ENCODE peak calls at places on chromosomes 12 and 14, in five cellular contexts. One of them, this sample, is unnamed.
A peak's percentile ranks its signal among the peaks of the same experiment; 100 is the strongest.

GRCh38 chr14:51552275-51552674 is 99.4 kb upstream of the FRMD6 start:
- DNase-seq in activated CD4-positive, alpha-beta T cell treated with anti-CD3 and anti-CD28 coated beads for 1 hour: no peak
- DNase-seq in GM04503: no peak
- DNase-seq in OCI-LY7: no peak
- DNase-seq in stimulated activated CD4-positive, alpha-beta T cell treated with anti-CD3 and anti-CD28 coated beads, Interleukin-1b, Interleukin-23, amount 100 ng/mL, for 24 hours: no peak
- DNase-seq in this sample: no peak

GRCh38 chr14:37974421-37974820 is 233.3 kb upstream of the SSTR1 start:
- DNase-seq in activated CD4-positive, alpha-beta T cell treated with anti-CD3 and anti-CD28 coated beads for 1 hour: no peak
- DNase-seq in GM04503: no peak
- DNase-seq in OCI-LY7: no peak
- DNase-seq in stimulated activated CD4-positive, alpha-beta T cell treated with anti-CD3 and anti-CD28 coated beads, Interleukin-1b, Interleukin-23, amount 100 ng/mL, for 24 hours: no peak
- DNase-seq in this sample: no peak

GRCh38 chr12:14773685-14774073 is 29.6 kb downstream of the WBP11 start:
- DNase-seq in activated CD4-positive, alpha-beta T cell treated with anti-CD3 and anti-CD28 coated beads for 1 hour: no peak
- DNase-seq in GM04503: no peak
- DNase-seq in OCI-LY7: peak; percentile 70
- DNase-seq in stimulated activated CD4-positive, alpha-beta T cell treated with anti-CD3 and anti-CD28 coated beads, Interleukin-1b, Interleukin-23, amount 100 ng/mL, for 24 hours: no peak
- DNase-seq in this sample: no peak

GRCh38 chr12:125633686-125634085 is 568.5 kb downstream of the AACS start:
- DNase-seq in activated CD4-positive, alpha-beta T cell treated with anti-CD3 and anti-CD28 coated beads for 1 hour: no peak
- DNase-seq in GM04503: no peak
- DNase-seq in OCI-LY7: no peak
- DNase-seq in stimulated activated CD4-positive, alpha-beta T cell treated with anti-CD3 and anti-CD28 coated beads, Interleukin-1b, Interleukin-23, amount 100 ng/mL, for 24 hours: no peak
- DNase-seq in this sample: no peak

GRCh38 chr14:22225526-22226133 is 363.4 kb downstream of the DAD1 start:
- DNase-seq in activated CD4-positive, alpha-beta T cell treated with anti-CD3 and anti-CD28 coated beads for 1 hour: no peak
- DNase-seq in GM04503: no peak
- DNase-seq in OCI-LY7: no peak
- DNase-seq in stimulated activated CD4-positive, alpha-beta T cell treated with anti-CD3 and anti-CD28 coated beads, Interleukin-1b, Interleukin-23, amount 100 ng/mL, for 24 hours: no peak
- DNase-seq in this sample: no peak

GRCh38 chr12:57845478-57846284 is 848 bp downstream of the CTDSP2 start:
- DNase-seq in activated CD4-positive, alpha-beta T cell treated with anti-CD3 and anti-CD28 coated beads for 1 hour: peak; percentile 34
- DNase-seq in GM04503: no peak
- DNase-seq in OCI-LY7: peak; percentile 72
- DNase-seq in stimulated activated CD4-positive, alpha-beta T cell treated with anti-CD3 and anti-CD28 coated beads, Interleukin-1b, Interleukin-23, amount 100 ng/mL, for 24 hours: peak; percentile 54
- DNase-seq in this sample: peak; percentile 89

GRCh38 chr12:95201056-95201670 is 16.1 kb downstream of the FGD6 start:
- DNase-seq in activated CD4-positive, alpha-beta T cell treated with anti-CD3 and anti-CD28 coated beads for 1 hour: no peak
- DNase-seq in GM04503: no peak
- DNase-seq in OCI-LY7: no peak
- DNase-seq in stimulated activated CD4-positive, alpha-beta T cell treated with anti-CD3 and anti-CD28 coated beads, Interleukin-1b, Interleukin-23, amount 100 ng/mL, for 24 hours: no peak
- DNase-seq in this sample: no peak

GRCh38 chr12:102059343-102059742 is 2.4 kb downstream of the WASHC3 start:
- DNase-seq in activated CD4-positive, alpha-beta T cell treated with anti-CD3 and anti-CD28 coated beads for 1 hour: no peak
- DNase-seq in GM04503: no peak
- DNase-seq in OCI-LY7: no peak
- DNase-seq in stimulated activated CD4-positive, alpha-beta T cell treated with anti-CD3 and anti-CD28 coated beads, Interleukin-1b, Interleukin-23, amount 100 ng/mL, for 24 hours: no peak
- DNase-seq in this sample: no peak

GRCh38 chr14:89351958-89352404 is 65.1 kb downstream of the FOXN3 start:
- DNase-seq in activated CD4-positive, alpha-beta T cell treated with anti-CD3 and anti-CD28 coated beads for 1 hour: no peak
- DNase-seq in GM04503: no peak
- DNase-seq in OCI-LY7: no peak
- DNase-seq in stimulated activated CD4-positive, alpha-beta T cell treated with anti-CD3 and anti-CD28 coated beads, Interleukin-1b, Interleukin-23, amount 100 ng/mL, for 24 hours: no peak
- DNase-seq in this sample: no peak

GRCh38 chr12:53231859-53232640 is at the start of gene RARG:
- DNase-seq in activated CD4-positive, alpha-beta T cell treated with anti-CD3 and anti-CD28 coated beads for 1 hour: peak; percentile 47
- DNase-seq in GM04503: no peak
- DNase-seq in OCI-LY7: no peak
- DNase-seq in stimulated activated CD4-positive, alpha-beta T cell treated with anti-CD3 and anti-CD28 coated beads, Interleukin-1b, Interleukin-23, amount 100 ng/mL, for 24 hours: peak; percentile 67
- DNase-seq in this sample: peak; percentile 76

GRCh38 chr12:108478611-108479010 is 36.5 kb upstream of the FICD start:
- DNase-seq in activated CD4-positive, alpha-beta T cell treated with anti-CD3 and anti-CD28 coated beads for 1 hour: no peak
- DNase-seq in GM04503: no peak
- DNase-seq in OCI-LY7: no peak
- DNase-seq in stimulated activated CD4-positive, alpha-beta T cell treated with anti-CD3 and anti-CD28 coated beads, Interleukin-1b, Interleukin-23, amount 100 ng/mL, for 24 hours: no peak
- DNase-seq in this sample: no peak

GRCh38 chr14:101352567-101352966 is 208.7 kb upstream of the DIO3 start:
- DNase-seq in activated CD4-positive, alpha-beta T cell treated with anti-CD3 and anti-CD28 coated beads for 1 hour: no peak
- DNase-seq in GM04503: no peak
- DNase-seq in OCI-LY7: no peak
- DNase-seq in stimulated activated CD4-positive, alpha-beta T cell treated with anti-CD3 and anti-CD28 coated beads, Interleukin-1b, Interleukin-23, amount 100 ng/mL, for 24 hours: no peak
- DNase-seq in this sample: no peak

GRCh38 chr12:99250091-99250490 is 397.5 kb upstream of the GARIN6 start:
- DNase-seq in activated CD4-positive, alpha-beta T cell treated with anti-CD3 and anti-CD28 coated beads for 1 hour: no peak
- DNase-seq in GM04503: no peak
- DNase-seq in OCI-LY7: no peak
- DNase-seq in stimulated activated CD4-positive, alpha-beta T cell treated with anti-CD3 and anti-CD28 coated beads, Interleukin-1b, Interleukin-23, amount 100 ng/mL, for 24 hours: no peak
- DNase-seq in this sample: no peak

GRCh38 chr12:57196439-57196838 is 20.2 kb upstream of the NXPH4 start:
- DNase-seq in activated CD4-positive, alpha-beta T cell treated with anti-CD3 and anti-CD28 coated beads for 1 hour: no peak
- DNase-seq in GM04503: no peak
- DNase-seq in OCI-LY7: no peak
- DNase-seq in stimulated activated CD4-positive, alpha-beta T cell treated with anti-CD3 and anti-CD28 coated beads, Interleukin-1b, Interleukin-23, amount 100 ng/mL, for 24 hours: no peak
- DNase-seq in this sample: no peak

GRCh38 chr12:47747115-47747514 is 11.6 kb downstream of the RAPGEF3 start:
- DNase-seq in activated CD4-positive, alpha-beta T cell treated with anti-CD3 and anti-CD28 coated beads for 1 hour: no peak
- DNase-seq in GM04503: no peak
- DNase-seq in OCI-LY7: peak; percentile 80
- DNase-seq in stimulated activated CD4-positive, alpha-beta T cell treated with anti-CD3 and anti-CD28 coated beads, Interleukin-1b, Interleukin-23, amount 100 ng/mL, for 24 hours: no peak
- DNase-seq in this sample: no peak

GRCh38 chr14:60653388-60653690 is 4.1 kb upstream of the SIX1 start:
- DNase-seq in activated CD4-positive, alpha-beta T cell treated with anti-CD3 and anti-CD28 coated beads for 1 hour: no peak
- DNase-seq in GM04503: no peak
- DNase-seq in OCI-LY7: no peak
- DNase-seq in stimulated activated CD4-positive, alpha-beta T cell treated with anti-CD3 and anti-CD28 coated beads, Interleukin-1b, Interleukin-23, amount 100 ng/mL, for 24 hours: no peak
- DNase-seq in this sample: no peak

GRCh38 chr14:50396636-50397460 is at the start of gene CDKL1:
- DNase-seq in activated CD4-positive, alpha-beta T cell treated with anti-CD3 and anti-CD28 coated beads for 1 hour: peak; percentile 15
- DNase-seq in GM04503: no peak
- DNase-seq in OCI-LY7: no peak
- DNase-seq in stimulated activated CD4-positive, alpha-beta T cell treated with anti-CD3 and anti-CD28 coated beads, Interleukin-1b, Interleukin-23, amount 100 ng/mL, for 24 hours: peak; percentile 40
- DNase-seq in this sample: peak; percentile 52

GRCh38 chr14:99326041-99326710 is 54.2 kb upstream of the BCL11B start:
- DNase-seq in activated CD4-positive, alpha-beta T cell treated with anti-CD3 and anti-CD28 coated beads for 1 hour: no peak
- DNase-seq in GM04503: no peak
- DNase-seq in OCI-LY7: no peak
- DNase-seq in stimulated activated CD4-positive, alpha-beta T cell treated with anti-CD3 and anti-CD28 coated beads, Interleukin-1b, Interleukin-23, amount 100 ng/mL, for 24 hours: no peak
- DNase-seq in this sample: no peak

GRCh38 chr12:68175566-68176033 is 16.1 kb upstream of the IFNG start:
- DNase-seq in activated CD4-positive, alpha-beta T cell treated with anti-CD3 and anti-CD28 coated beads for 1 hour: peak; percentile 36
- DNase-seq in GM04503: no peak
- DNase-seq in OCI-LY7: peak; percentile 88
- DNase-seq in stimulated activated CD4-positive, alpha-beta T cell treated with anti-CD3 and anti-CD28 coated beads, Interleukin-1b, Interleukin-23, amount 100 ng/mL, for 24 hours: peak; percentile 35
- DNase-seq in this sample: no peak

GRCh38 chr12:5872745-5873144 is 72.3 kb downstream of the ANO2 start:
- DNase-seq in activated CD4-positive, alpha-beta T cell treated with anti-CD3 and anti-CD28 coated beads for 1 hour: no peak
- DNase-seq in GM04503: no peak
- DNase-seq in OCI-LY7: no peak
- DNase-seq in stimulated activated CD4-positive, alpha-beta T cell treated with anti-CD3 and anti-CD28 coated beads, Interleukin-1b, Interleukin-23, amount 100 ng/mL, for 24 hours: no peak
- DNase-seq in this sample: no peak

GRCh38 chr12:54394281-54394719 is 9.8 kb upstream of the ZNF385A start:
- DNase-seq in activated CD4-positive, alpha-beta T cell treated with anti-CD3 and anti-CD28 coated beads for 1 hour: no peak
- DNase-seq in GM04503: no peak
- DNase-seq in OCI-LY7: peak; percentile 76
- DNase-seq in stimulated activated CD4-positive, alpha-beta T cell treated with anti-CD3 and anti-CD28 coated beads, Interleukin-1b, Interleukin-23, amount 100 ng/mL, for 24 hours: no peak
- DNase-seq in this sample: no peak

GRCh38 chr12:79262938-79263337 is 398.4 kb downstream of the SYT1 start:
- DNase-seq in activated CD4-positive, alpha-beta T cell treated with anti-CD3 and anti-CD28 coated beads for 1 hour: no peak
- DNase-seq in GM04503: no peak
- DNase-seq in OCI-LY7: no peak
- DNase-seq in stimulated activated CD4-positive, alpha-beta T cell treated with anti-CD3 and anti-CD28 coated beads, Interleukin-1b, Interleukin-23, amount 100 ng/mL, for 24 hours: no peak
- DNase-seq in this sample: no peak

GRCh38 chr12:80373666-80374065 is 70.4 kb upstream of the PTPRQ start:
- DNase-seq in activated CD4-positive, alpha-beta T cell treated with anti-CD3 and anti-CD28 coated beads for 1 hour: no peak
- DNase-seq in GM04503: no peak
- DNase-seq in OCI-LY7: no peak
- DNase-seq in stimulated activated CD4-positive, alpha-beta T cell treated with anti-CD3 and anti-CD28 coated beads, Interleukin-1b, Interleukin-23, amount 100 ng/mL, for 24 hours: no peak
- DNase-seq in this sample: no peak

GRCh38 chr12:54479421-54479820 is 6.0 kb upstream of the GTSF1 start:
- DNase-seq in activated CD4-positive, alpha-beta T cell treated with anti-CD3 and anti-CD28 coated beads for 1 hour: no peak
- DNase-seq in GM04503: peak; percentile 70
- DNase-seq in OCI-LY7: no peak
- DNase-seq in stimulated activated CD4-positive, alpha-beta T cell treated with anti-CD3 and anti-CD28 coated beads, Interleukin-1b, Interleukin-23, amount 100 ng/mL, for 24 hours: no peak
- DNase-seq in this sample: no peak

GRCh38 chr12:54082402-54082892 is 28.8 kb downstream of the HOXC4 start:
- DNase-seq in activated CD4-positive, alpha-beta T cell treated with anti-CD3 and anti-CD28 coated beads for 1 hour: peak; percentile 28
- DNase-seq in GM04503: no peak
- DNase-seq in OCI-LY7: peak; percentile 39
- DNase-seq in stimulated activated CD4-positive, alpha-beta T cell treated with anti-CD3 and anti-CD28 coated beads, Interleukin-1b, Interleukin-23, amount 100 ng/mL, for 24 hours: no peak
- DNase-seq in this sample: no peak

GRCh38 chr14:88631091-88631490 is 68.3 kb downstream of the ZC3H14 start:
- DNase-seq in activated CD4-positive, alpha-beta T cell treated with anti-CD3 and anti-CD28 coated beads for 1 hour: no peak
- DNase-seq in GM04503: no peak
- DNase-seq in OCI-LY7: no peak
- DNase-seq in stimulated activated CD4-positive, alpha-beta T cell treated with anti-CD3 and anti-CD28 coated beads, Interleukin-1b, Interleukin-23, amount 100 ng/mL, for 24 hours: no peak
- DNase-seq in this sample: no peak

GRCh38 chr14:76644875-76645518 is 116.3 kb upstream of the VASH1 start:
- DNase-seq in activated CD4-positive, alpha-beta T cell treated with anti-CD3 and anti-CD28 coated beads for 1 hour: no peak
- DNase-seq in GM04503: no peak
- DNase-seq in OCI-LY7: peak; percentile 24
- DNase-seq in stimulated activated CD4-positive, alpha-beta T cell treated with anti-CD3 and anti-CD28 coated beads, Interleukin-1b, Interleukin-23, amount 100 ng/mL, for 24 hours: no peak
- DNase-seq in this sample: peak; percentile 57

GRCh38 chr14:97571861-97572555 is 774.8 kb downstream of the VRK1 start:
- DNase-seq in activated CD4-positive, alpha-beta T cell treated with anti-CD3 and anti-CD28 coated beads for 1 hour: no peak
- DNase-seq in GM04503: no peak
- DNase-seq in OCI-LY7: no peak
- DNase-seq in stimulated activated CD4-positive, alpha-beta T cell treated with anti-CD3 and anti-CD28 coated beads, Interleukin-1b, Interleukin-23, amount 100 ng/mL, for 24 hours: no peak
- DNase-seq in this sample: no peak

GRCh38 chr12:30501718-30502117 is 194.0 kb downstream of the IPO8 start:
- DNase-seq in activated CD4-positive, alpha-beta T cell treated with anti-CD3 and anti-CD28 coated beads for 1 hour: no peak
- DNase-seq in GM04503: no peak
- DNase-seq in OCI-LY7: no peak
- DNase-seq in stimulated activated CD4-positive, alpha-beta T cell treated with anti-CD3 and anti-CD28 coated beads, Interleukin-1b, Interleukin-23, amount 100 ng/mL, for 24 hours: no peak
- DNase-seq in this sample: no peak

GRCh38 chr14:98951031-98951430 is 321.0 kb downstream of the BCL11B start:
- DNase-seq in activated CD4-positive, alpha-beta T cell treated with anti-CD3 and anti-CD28 coated beads for 1 hour: no peak
- DNase-seq in GM04503: no peak
- DNase-seq in OCI-LY7: no peak
- DNase-seq in stimulated activated CD4-positive, alpha-beta T cell treated with anti-CD3 and anti-CD28 coated beads, Interleukin-1b, Interleukin-23, amount 100 ng/mL, for 24 hours: no peak
- DNase-seq in this sample: no peak

GRCh38 chr12:98743362-98743953 is 98.4 kb downstream of the APAF1 start:
- DNase-seq in activated CD4-positive, alpha-beta T cell treated with anti-CD3 and anti-CD28 coated beads for 1 hour: no peak
- DNase-seq in GM04503: no peak
- DNase-seq in OCI-LY7: peak; percentile 16
- DNase-seq in stimulated activated CD4-positive, alpha-beta T cell treated with anti-CD3 and anti-CD28 coated beads, Interleukin-1b, Interleukin-23, amount 100 ng/mL, for 24 hours: peak; percentile 12
- DNase-seq in this sample: no peak

GRCh38 chr12:7129647-7130536 is at the start of gene CLSTN3:
- DNase-seq in activated CD4-positive, alpha-beta T cell treated with anti-CD3 and anti-CD28 coated beads for 1 hour: peak; percentile 80
- DNase-seq in GM04503: no peak
- DNase-seq in OCI-LY7: peak; percentile 88
- DNase-seq in stimulated activated CD4-positive, alpha-beta T cell treated with anti-CD3 and anti-CD28 coated beads, Interleukin-1b, Interleukin-23, amount 100 ng/mL, for 24 hours: peak; percentile 76
- DNase-seq in this sample: peak; percentile 98

GRCh38 chr12:65886996-65887395 is 62.7 kb downstream of the HMGA2 start:
- DNase-seq in activated CD4-positive, alpha-beta T cell treated with anti-CD3 and anti-CD28 coated beads for 1 hour: no peak
- DNase-seq in GM04503: no peak
- DNase-seq in OCI-LY7: no peak
- DNase-seq in stimulated activated CD4-positive, alpha-beta T cell treated with anti-CD3 and anti-CD28 coated beads, Interleukin-1b, Interleukin-23, amount 100 ng/mL, for 24 hours: no peak
- DNase-seq in this sample: no peak

GRCh38 chr12:132827763-132828703 is 636 bp downstream of the GOLGA3 start:
- DNase-seq in activated CD4-positive, alpha-beta T cell treated with anti-CD3 and anti-CD28 coated beads for 1 hour: no peak
- DNase-seq in GM04503: peak; percentile 41
- DNase-seq in OCI-LY7: peak; percentile 29
- DNase-seq in stimulated activated CD4-positive, alpha-beta T cell treated with anti-CD3 and anti-CD28 coated beads, Interleukin-1b, Interleukin-23, amount 100 ng/mL, for 24 hours: no peak
- DNase-seq in this sample: peak; percentile 55

GRCh38 chr12:114982760-114983159 is 298.8 kb upstream of the TBX3 start:
- DNase-seq in activated CD4-positive, alpha-beta T cell treated with anti-CD3 and anti-CD28 coated beads for 1 hour: no peak
- DNase-seq in GM04503: no peak
- DNase-seq in OCI-LY7: no peak
- DNase-seq in stimulated activated CD4-positive, alpha-beta T cell treated with anti-CD3 and anti-CD28 coated beads, Interleukin-1b, Interleukin-23, amount 100 ng/mL, for 24 hours: no peak
- DNase-seq in this sample: no peak

GRCh38 chr14:37588667-37588955 is 6.4 kb downstream of the FOXA1 start:
- DNase-seq in activated CD4-positive, alpha-beta T cell treated with anti-CD3 and anti-CD28 coated beads for 1 hour: no peak
- DNase-seq in GM04503: no peak
- DNase-seq in OCI-LY7: no peak
- DNase-seq in stimulated activated CD4-positive, alpha-beta T cell treated with anti-CD3 and anti-CD28 coated beads, Interleukin-1b, Interleukin-23, amount 100 ng/mL, for 24 hours: no peak
- DNase-seq in this sample: no peak

GRCh38 chr14:70771781-70772212 is 37.5 kb downstream of the MAP3K9 start:
- DNase-seq in activated CD4-positive, alpha-beta T cell treated with anti-CD3 and anti-CD28 coated beads for 1 hour: no peak
- DNase-seq in GM04503: no peak
- DNase-seq in OCI-LY7: no peak
- DNase-seq in stimulated activated CD4-positive, alpha-beta T cell treated with anti-CD3 and anti-CD28 coated beads, Interleukin-1b, Interleukin-23, amount 100 ng/mL, for 24 hours: no peak
- DNase-seq in this sample: no peak

GRCh38 chr12:41468756-41469155 is 280.6 kb downstream of the PDZRN4 start:
- DNase-seq in activated CD4-positive, alpha-beta T cell treated with anti-CD3 and anti-CD28 coated beads for 1 hour: no peak
- DNase-seq in GM04503: no peak
- DNase-seq in OCI-LY7: no peak
- DNase-seq in stimulated activated CD4-positive, alpha-beta T cell treated with anti-CD3 and anti-CD28 coated beads, Interleukin-1b, Interleukin-23, amount 100 ng/mL, for 24 hours: no peak
- DNase-seq in this sample: no peak

This sample was measured in frontal cortex.